ENCODE peak calls at places on chromosomes 2 and 18, in four cellular contexts. One of them, this sample, is unnamed.

GRCh38 chr2:6290626-6291025 is 575.1 kb downstream of the CMPK2 start:
- DNase-seq in lower leg skin: no peak
- DNase-seq in A549: no peak
- DNase-seq in adrenal gland: no peak
- DNase-seq in this sample: no peak

GRCh38 chr2:216829533-216829932 is 30.3 kb downstream of the TNP1 start:
- DNase-seq in lower leg skin: peak
- DNase-seq in A549: no peak
- DNase-seq in adrenal gland: peak
- DNase-seq in this sample: peak

GRCh38 chr2:13581471-13581870 is 864.7 kb downstream of the TRIB2 start:
- DNase-seq in lower leg skin: no peak
- DNase-seq in A549: no peak
- DNase-seq in adrenal gland: no peak
- DNase-seq in this sample: no peak

GRCh38 chr2:170084820-170085475 is 93.0 kb upstream of the MYO3B start:
- DNase-seq in lower leg skin: no peak
- DNase-seq in A549: no peak
- DNase-seq in adrenal gland: no peak
- DNase-seq in this sample: no peak

GRCh38 chr2:182559623-182560022 is 132.8 kb upstream of the PDE1A start:
- DNase-seq in lower leg skin: no peak
- DNase-seq in A549: no peak
- DNase-seq in adrenal gland: no peak
- DNase-seq in this sample: no peak

GRCh38 chr2:79040967-79041582 is 15.6 kb downstream of the REG3G start:
- DNase-seq in lower leg skin: no peak
- DNase-seq in A549: peak
- DNase-seq in adrenal gland: no peak
- DNase-seq in this sample: no peak

GRCh38 chr2:206212673-206213513 is 53.2 kb downstream of the EEF1B2 start:
- DNase-seq in lower leg skin: no peak
- DNase-seq in A549: no peak
- DNase-seq in adrenal gland: no peak
- DNase-seq in this sample: no peak

GRCh38 chr2:195252018-195252417 is 405.0 kb upstream of the SLC39A10 start:
- DNase-seq in lower leg skin: no peak
- DNase-seq in A549: no peak
- DNase-seq in adrenal gland: no peak
- DNase-seq in this sample: no peak

GRCh38 chr2:14773696-14774095 is 141.2 kb downstream of the LRATD1 start:
- DNase-seq in lower leg skin: no peak
- DNase-seq in A549: no peak
- DNase-seq in adrenal gland: no peak
- DNase-seq in this sample: no peak

GRCh38 chr2:30359644-30360167 is 87.3 kb upstream of the LCLAT1 start:
- DNase-seq in lower leg skin: no peak
- DNase-seq in A549: no peak
- DNase-seq in adrenal gland: peak
- DNase-seq in this sample: no peak

GRCh38 chr2:127142663-127143630 is 36.0 kb upstream of the BIN1 start:
- DNase-seq in lower leg skin: no peak
- DNase-seq in A549: no peak
- DNase-seq in adrenal gland: no peak
- DNase-seq in this sample: no peak

GRCh38 chr2:111930875-111931274 is 32.5 kb downstream of the MERTK start:
- DNase-seq in lower leg skin: no peak
- DNase-seq in A549: no peak
- DNase-seq in adrenal gland: no peak
- DNase-seq in this sample: no peak

GRCh38 chr18:48238206-48238605 is 171.0 kb downstream of the ZBTB7C start:
- DNase-seq in lower leg skin: no peak
- DNase-seq in A549: no peak
- DNase-seq in adrenal gland: no peak
- DNase-seq in this sample: no peak

GRCh38 chr2:207469953-207470699 is 59.6 kb upstream of the CREB1 start:
- DNase-seq in lower leg skin: no peak
- DNase-seq in A549: no peak
- DNase-seq in adrenal gland: no peak
- DNase-seq in this sample: no peak

GRCh38 chr2:147177449-147177848 is 667.4 kb upstream of the ACVR2A start:
- DNase-seq in lower leg skin: no peak
- DNase-seq in A549: no peak
- DNase-seq in adrenal gland: no peak
- DNase-seq in this sample: no peak

GRCh38 chr2:198173242-198173641 is 368.8 kb downstream of the PLCL1 start:
- DNase-seq in lower leg skin: no peak
- DNase-seq in A549: no peak
- DNase-seq in adrenal gland: no peak
- DNase-seq in this sample: no peak

GRCh38 chr18:12409466-12409865 is 1.7 kb downstream of the PRELID3A start:
- DNase-seq in lower leg skin: no peak
- DNase-seq in A549: no peak
- DNase-seq in adrenal gland: no peak
- DNase-seq in this sample: no peak

GRCh38 chr2:188495990-188496431 is 204.3 kb downstream of the GULP1 start:
- DNase-seq in lower leg skin: no peak
- DNase-seq in A549: no peak
- DNase-seq in adrenal gland: no peak
- DNase-seq in this sample: peak

GRCh38 chr2:134253804-134254203 is at the start of gene MGAT5:
- DNase-seq in lower leg skin: peak
- DNase-seq in A549: no peak
- DNase-seq in adrenal gland: no peak
- DNase-seq in this sample: no peak

GRCh38 chr2:68799138-68799537 is 64.5 kb downstream of the ARHGAP25 start:
- DNase-seq in lower leg skin: no peak
- DNase-seq in A549: no peak
- DNase-seq in adrenal gland: no peak
- DNase-seq in this sample: no peak

GRCh38 chr18:9705183-9705864 is 2.8 kb upstream of the RAB31 start:
- DNase-seq in lower leg skin: no peak
- DNase-seq in A549: no peak
- DNase-seq in adrenal gland: peak
- DNase-seq in this sample: no peak

GRCh38 chr2:8215982-8216381 is 465.9 kb upstream of the ID2 start:
- DNase-seq in lower leg skin: no peak
- DNase-seq in A549: no peak
- DNase-seq in adrenal gland: no peak
- DNase-seq in this sample: no peak

GRCh38 chr18:79684283-79684631 is 4.7 kb downstream of the CTDP1 start:
- DNase-seq in lower leg skin: no peak
- DNase-seq in A549: no peak
- DNase-seq in adrenal gland: no peak
- DNase-seq in this sample: no peak

GRCh38 chr2:157837851-157838441 is 38.2 kb downstream of the ACVR1 start:
- DNase-seq in lower leg skin: no peak
- DNase-seq in A549: no peak
- DNase-seq in adrenal gland: peak
- DNase-seq in this sample: no peak

GRCh38 chr2:42136832-42137821 is 32.0 kb upstream of the EML4 start:
- DNase-seq in lower leg skin: no peak
- DNase-seq in A549: peak
- DNase-seq in adrenal gland: no peak
- DNase-seq in this sample: no peak

GRCh38 chr2:9099341-9099751 is 95.9 kb upstream of the MBOAT2 start:
- DNase-seq in lower leg skin: no peak
- DNase-seq in A549: peak
- DNase-seq in adrenal gland: peak
- DNase-seq in this sample: no peak

GRCh38 chr2:234341332-234341985 is 155.4 kb downstream of the ARL4C start:
- DNase-seq in lower leg skin: no peak
- DNase-seq in A549: no peak
- DNase-seq in adrenal gland: no peak
- DNase-seq in this sample: peak

GRCh38 chr2:36780231-36780808 is 83.8 kb downstream of the VIT start:
- DNase-seq in lower leg skin: no peak
- DNase-seq in A549: peak
- DNase-seq in adrenal gland: no peak
- DNase-seq in this sample: peak

GRCh38 chr2:199424160-199424559 is 33.6 kb downstream of the SATB2 start:
- DNase-seq in lower leg skin: no peak
- DNase-seq in A549: no peak
- DNase-seq in adrenal gland: no peak
- DNase-seq in this sample: no peak

GRCh38 chr2:9140570-9141378 is 65.8 kb upstream of the ASAP2 start:
- DNase-seq in lower leg skin: no peak
- DNase-seq in A549: no peak
- DNase-seq in adrenal gland: no peak
- DNase-seq in this sample: no peak

GRCh38 chr2:210113636-210114235 is 57.5 kb downstream of the KANSL1L start:
- DNase-seq in lower leg skin: no peak
- DNase-seq in A549: no peak
- DNase-seq in adrenal gland: no peak
- DNase-seq in this sample: no peak

DNA sequence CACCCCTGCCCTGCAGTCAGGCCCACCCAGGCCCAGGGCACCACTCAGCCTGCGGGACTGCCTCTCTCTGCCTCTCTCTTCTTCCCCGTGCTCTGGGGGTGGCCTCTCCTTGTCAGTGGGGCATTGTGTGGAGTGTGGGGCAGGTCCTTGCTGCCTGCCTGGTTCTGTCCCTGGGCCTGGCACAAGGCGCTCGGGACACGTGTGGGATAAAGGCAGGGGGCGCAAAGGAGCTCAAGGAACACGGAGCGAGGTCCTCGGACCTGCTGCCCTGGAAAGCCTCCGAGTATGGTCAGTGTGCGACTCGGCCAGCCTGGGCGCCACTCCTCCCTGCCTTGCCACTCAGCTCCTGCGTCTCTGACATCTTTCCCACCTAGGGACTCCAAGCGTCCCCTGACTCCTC is 262.2 kb downstream of the HDAC4 start:
- DNase-seq in lower leg skin: no peak
- DNase-seq in A549: no peak
- DNase-seq in adrenal gland: no peak
- DNase-seq in this sample: no peak
- TF ChIP-seq CTCF in lower leg skin: no peak
- TF ChIP-seq CTCF in A549: no peak
- TF ChIP-seq CTCF in adrenal gland: no peak
- TF ChIP-seq CTCF in this sample: no peak

GRCh38 chr2:70887208-70887549 is 48.5 kb upstream of the ATP6V1B1 start:
- DNase-seq in lower leg skin: no peak
- DNase-seq in A549: no peak
- DNase-seq in adrenal gland: no peak
- DNase-seq in this sample: no peak

GRCh38 chr2:70888925-70889715 is 46.6 kb upstream of the ATP6V1B1 start:
- DNase-seq in lower leg skin: no peak
- DNase-seq in A549: no peak
- DNase-seq in adrenal gland: no peak
- DNase-seq in this sample: no peak

GRCh38 chr2:70888389-70888924 is 47.2 kb upstream of the ATP6V1B1 start:
- DNase-seq in lower leg skin: no peak
- DNase-seq in A549: no peak
- DNase-seq in adrenal gland: no peak
- DNase-seq in this sample: no peak

GRCh38 chr2:70887550-70888229 is 48.0 kb upstream of the ATP6V1B1 start:
- DNase-seq in lower leg skin: no peak
- DNase-seq in A549: peak
- DNase-seq in adrenal gland: no peak
- DNase-seq in this sample: no peak

DNA sequence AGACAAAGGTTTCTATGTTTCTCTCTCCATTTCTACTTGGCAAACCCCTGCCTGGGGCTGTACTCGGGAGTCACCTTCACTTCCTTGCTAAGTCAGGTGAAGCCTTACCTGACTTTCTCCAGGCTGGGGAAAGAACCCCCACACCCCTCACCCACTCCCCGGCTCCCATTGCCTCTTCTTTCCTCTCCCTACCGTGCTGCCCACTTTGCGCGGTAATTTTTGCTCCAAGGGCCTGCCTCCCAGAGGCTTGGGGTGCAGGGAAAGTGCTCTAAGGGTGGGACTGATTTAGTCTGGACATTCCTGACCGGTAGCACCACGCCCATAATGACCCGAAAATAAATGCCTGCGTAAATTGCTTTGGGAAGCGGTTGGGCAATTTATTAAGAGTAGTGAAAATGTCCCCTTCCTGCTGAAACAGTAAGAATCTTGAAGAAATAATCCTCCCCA is 49.1 kb upstream of the ATP6V1B1 start:
- DNase-seq in lower leg skin: no peak
- DNase-seq in A549: no peak
- DNase-seq in adrenal gland: no peak
- DNase-seq in this sample: no peak
- H3K4me3 ChIP-seq in lower leg skin: no peak
- H3K4me3 ChIP-seq in A549: no peak
- H3K4me3 ChIP-seq in adrenal gland: no peak
- H3K4me3 ChIP-seq in this sample: no peak

GRCh38 chr2:3595409-3595808 is 497 bp downstream of the COLEC11 start:
- DNase-seq in lower leg skin: no peak
- DNase-seq in A549: no peak
- DNase-seq in adrenal gland: no peak
- DNase-seq in this sample: no peak

GRCh38 chr2:3597567-3597966 is 2.7 kb downstream of the COLEC11 start:
- DNase-seq in lower leg skin: no peak
- DNase-seq in A549: no peak
- DNase-seq in adrenal gland: no peak
- DNase-seq in this sample: no peak

GRCh38 chr2:3596891-3597290 is 2.0 kb downstream of the COLEC11 start:
- DNase-seq in lower leg skin: no peak
- DNase-seq in A549: no peak
- DNase-seq in adrenal gland: no peak
- DNase-seq in this sample: no peak

GRCh38 chr2:3595985-3596384 is 1.1 kb downstream of the COLEC11 start:
- DNase-seq in lower leg skin: no peak
- DNase-seq in A549: no peak
- DNase-seq in adrenal gland: no peak
- DNase-seq in this sample: no peak

DNA sequence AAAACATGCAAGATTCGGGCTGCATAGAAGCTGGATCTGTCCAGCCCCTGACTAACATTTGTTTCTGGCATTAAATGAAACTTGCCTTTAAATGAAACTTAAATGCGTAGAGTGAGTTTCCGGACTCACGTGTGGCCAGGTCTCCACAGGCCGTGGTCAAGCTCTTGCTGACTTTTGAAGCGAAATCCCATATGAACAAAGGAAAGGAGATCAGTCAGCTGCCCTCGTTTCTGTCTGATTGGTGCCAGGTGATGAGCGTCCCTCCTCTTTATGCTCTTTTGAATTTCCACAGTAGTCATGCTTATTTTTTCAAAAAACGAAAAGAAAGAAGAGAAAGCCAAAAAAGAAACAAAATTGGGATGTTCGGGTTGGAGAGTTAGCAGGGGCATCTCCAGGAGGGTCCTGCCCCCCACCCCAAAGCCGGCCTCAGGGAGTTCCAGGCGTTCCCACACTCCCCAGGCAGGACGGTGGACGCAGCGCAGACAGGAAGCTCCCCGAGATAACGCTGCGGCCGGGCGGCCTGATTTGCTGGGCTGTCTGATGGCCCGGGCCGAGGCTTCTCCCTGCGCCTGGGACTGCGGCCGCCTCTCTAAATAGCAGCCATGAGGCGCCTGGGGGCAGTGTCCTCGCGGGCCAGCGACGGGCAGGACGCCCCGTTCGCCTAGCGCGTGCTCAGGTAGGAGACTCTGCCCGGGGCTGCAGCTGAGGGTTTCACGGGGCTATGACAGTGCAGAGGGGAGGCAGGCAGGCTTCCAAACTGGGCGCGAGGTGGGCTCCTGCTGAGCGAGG is at the start of gene COLEC11:
- DNase-seq in lower leg skin: no peak
- DNase-seq in A549: no peak
- DNase-seq in adrenal gland: peak
- DNase-seq in this sample: no peak
- TF ChIP-seq CTCF in lower leg skin: no peak
- TF ChIP-seq CTCF in A549: no peak
- TF ChIP-seq CTCF in adrenal gland: no peak
- TF ChIP-seq CTCF in this sample: no peak

GRCh38 chr2:153487482-153487881 is 8.9 kb upstream of the RPRM start:
- DNase-seq in lower leg skin: no peak
- DNase-seq in A549: no peak
- DNase-seq in adrenal gland: no peak
- DNase-seq in this sample: no peak
- H3K4me3 ChIP-seq in lower leg skin: no peak
- H3K4me3 ChIP-seq in A549: no peak
- H3K4me3 ChIP-seq in adrenal gland: no peak
- H3K4me3 ChIP-seq in this sample: no peak